ENCODE peak calls at places on chromosomes 12 and 14, in five cellular contexts. O, G, N, K and A are unnamed samples. For H3K4me1, the result is how much of the 10 kb centered on the place peaks cover.

GRCh38 chr14:32300146-32300545 is 29.0 kb upstream of the AKAP6 start:
- DNase-seq in O (no peak), G (no peak), N (no peak), K (no peak), A (no peak)

GRCh38 chr14:89750206-89750867 is 204.2 kb downstream of the EFCAB11 start:
- DNase-seq in O (no peak), G (no peak), N (no peak), K (peak), A (no peak)

GRCh38 chr12:94032368-94032767 is 116.0 kb upstream of the PLXNC1 start:
- DNase-seq in O (no peak), G (no peak), N (no peak), K (no peak), A (no peak)

GRCh38 chr12:39958377-39958776 is 147.5 kb downstream of the SLC2A13 start:
- DNase-seq in O (no peak), G (no peak), N (peak), K (no peak), A (peak)

GRCh38 chr14:54001189-54001878 is 44.7 kb upstream of the BMP4 start:
- DNase-seq in O (no peak), G (no peak), N (peak), K (no peak), A (peak)

GRCh38 chr12:132479291-132479690 is 10.7 kb upstream of the FBRSL1 start:
- DNase-seq in O (no peak), G (peak), N (no peak), K (no peak), A (no peak)

GRCh38 chr12:23921099-23921846 is 28.2 kb downstream of the SOX5 start:
- DNase-seq in O (no peak), G (no peak), N (no peak), K (no peak), A (no peak)

GRCh38 chr12:26741828-26742227 is 91.2 kb downstream of the ITPR2 start:
- DNase-seq in O (no peak), G (no peak), N (no peak), K (no peak), A (no peak)

GRCh38 chr14:65035049-65035448 is 48.4 kb downstream of the FNTB start:
- DNase-seq in O (peak), G (peak), N (no peak), K (no peak), A (no peak)

GRCh38 chr12:3559601-3560294 is 68.7 kb downstream of the PRMT8 start:
- DNase-seq in O (no peak), G (no peak), N (no peak), K (no peak), A (no peak)

GRCh38 chr12:27198036-27198435 is 46.0 kb upstream of the STK38L start:
- DNase-seq in O (no peak), G (peak), N (no peak), K (peak), A (no peak)

GRCh38 chr14:26104686-26105085 is 493.1 kb downstream of the NOVA1 start:
- DNase-seq in O (no peak), G (no peak), N (no peak), K (no peak), A (peak)

GRCh38 chr12:67991158-67991557 is 1.9 kb downstream of the IFNG-AS1 start:
- DNase-seq in O (no peak), G (no peak), N (no peak), K (no peak), A (no peak)

GRCh38 chr12:121472150-121472905 is 72.4 kb downstream of the RNF34 start:
- DNase-seq in O (no peak), G (no peak), N (no peak), K (no peak), A (no peak)

GRCh38 chr12:61821381-61821780 is 438.8 kb upstream of the USP15 start:
- DNase-seq in O (no peak), G (no peak), N (no peak), K (no peak), A (no peak)

GRCh38 chr14:71472281-71472960 is 459.8 kb upstream of the RGS6 start:
- DNase-seq in O (no peak), G (no peak), N (no peak), K (peak), A (no peak)

GRCh38 chr14:78399316-78399889 is 229.2 kb downstream of the NRXN3 start:
- DNase-seq in O (no peak), G (no peak), N (peak), K (peak), A (peak)

GRCh38 chr14:75011356-75012097 is 8.8 kb downstream of the EIF2B2 start:
- DNase-seq in O (no peak), G (no peak), N (no peak), K (peak), A (peak)

GRCh38 chr14:32648434-32648833 is 290.2 kb upstream of the NPAS3 start:
- DNase-seq in O (no peak), G (no peak), N (no peak), K (peak), A (peak)

GRCh38 chr12:18589316-18589715 is 148.5 kb downstream of the PLCZ1 start:
- DNase-seq in O (no peak), G (no peak), N (no peak), K (peak), A (no peak)

GRCh38 chr12:30450872-30451271 is 244.8 kb downstream of the IPO8 start:
- DNase-seq in O (no peak), G (no peak), N (peak), K (no peak), A (no peak)

GRCh38 chr12:94380507-94380906 is 79.2 kb downstream of the CEP83 start:
- DNase-seq in O (no peak), G (no peak), N (no peak), K (no peak), A (no peak)

GRCh38 chr14:103070263-103070885 is 13.0 kb upstream of the CDC42BPB start:
- DNase-seq in O (no peak), G (no peak), N (no peak), K (no peak), A (no peak)

GRCh38 chr12:50249464-50250229 is 33.7 kb downstream of the LIMA1 start:
- DNase-seq in O (no peak), G (no peak), N (peak), K (no peak), A (no peak)

GRCh38 chr14:100586153-100586519 is 1.1 kb downstream of the BEGAIN start:
- DNase-seq in O (no peak), G (peak), N (no peak), K (no peak), A (no peak)

GRCh38 chr12:96425973-96426372 is 25.7 kb upstream of the CDK17 start:
- DNase-seq in O (no peak), G (no peak), N (no peak), K (peak), A (peak)

GRCh38 chr14:51462182-51462581 is 189.5 kb upstream of the FRMD6 start:
- DNase-seq in O (no peak), G (no peak), N (no peak), K (no peak), A (no peak)

GRCh38 chr12:130017571-130018449 is 114.0 kb upstream of the TMEM132D start:
- DNase-seq in O (no peak), G (no peak), N (no peak), K (no peak), A (no peak)

GRCh38 chr12:48001426-48002178 is 2.7 kb downstream of the COL2A1 start:
- DNase-seq in O (no peak), G (peak), N (peak), K (peak), A (peak)

GRCh38 chr14:56905282-56905681 is 95.0 kb upstream of the OTX2 start:
- DNase-seq in O (no peak), G (no peak), N (peak), K (no peak), A (no peak)

GRCh38 chr14:99181246-99181645 is 90.8 kb downstream of the BCL11B start:
- DNase-seq in O (no peak), G (no peak), N (no peak), K (no peak), A (no peak)

GRCh38 chr12:89134213-89134770 is 218.0 kb downstream of the DUSP6 start:
- DNase-seq in O (no peak), G (no peak), N (peak), K (no peak), A (no peak)

GRCh38 chr12:13478650-13479181 is 282.2 kb downstream of the EMP1 start:
- DNase-seq in O (no peak), G (no peak), N (no peak), K (no peak), A (no peak)
- H3K4me3 ChIP-seq in O (no peak), G (no peak), N (no peak), K (no peak), A (no peak)

GRCh38 chr12:46559311-46559710 is 186.7 kb upstream of the SLC38A2 start:
- DNase-seq in O (no peak), G (no peak), N (no peak), K (peak), A (no peak)
- H3K4me1 ChIP-seq in O (under half), G (under half), N (under half), K (half or more), A (half or more)

GRCh38 chr12:80935076-80935475 is 2.7 kb downstream of the LIN7A start:
- DNase-seq in O (no peak), G (no peak), N (no peak), K (no peak), A (no peak)
- H3K4me3 ChIP-seq in O (no peak), G (no peak), N (no peak), K (no peak), A (no peak)

GRCh38 chr12:107607464-107608392 is 77.9 kb upstream of the PWP1 start:
- DNase-seq in O (peak), G (peak), N (peak), K (peak), A (peak)

GRCh38 chr12:107605293-107605692 is 80.3 kb upstream of the PWP1 start:
- DNase-seq in O (no peak), G (no peak), N (no peak), K (no peak), A (no peak)

GRCh38 chr12:107612508-107612907 is 73.1 kb upstream of the PWP1 start:
- DNase-seq in O (no peak), G (no peak), N (no peak), K (no peak), A (no peak)

DNA sequence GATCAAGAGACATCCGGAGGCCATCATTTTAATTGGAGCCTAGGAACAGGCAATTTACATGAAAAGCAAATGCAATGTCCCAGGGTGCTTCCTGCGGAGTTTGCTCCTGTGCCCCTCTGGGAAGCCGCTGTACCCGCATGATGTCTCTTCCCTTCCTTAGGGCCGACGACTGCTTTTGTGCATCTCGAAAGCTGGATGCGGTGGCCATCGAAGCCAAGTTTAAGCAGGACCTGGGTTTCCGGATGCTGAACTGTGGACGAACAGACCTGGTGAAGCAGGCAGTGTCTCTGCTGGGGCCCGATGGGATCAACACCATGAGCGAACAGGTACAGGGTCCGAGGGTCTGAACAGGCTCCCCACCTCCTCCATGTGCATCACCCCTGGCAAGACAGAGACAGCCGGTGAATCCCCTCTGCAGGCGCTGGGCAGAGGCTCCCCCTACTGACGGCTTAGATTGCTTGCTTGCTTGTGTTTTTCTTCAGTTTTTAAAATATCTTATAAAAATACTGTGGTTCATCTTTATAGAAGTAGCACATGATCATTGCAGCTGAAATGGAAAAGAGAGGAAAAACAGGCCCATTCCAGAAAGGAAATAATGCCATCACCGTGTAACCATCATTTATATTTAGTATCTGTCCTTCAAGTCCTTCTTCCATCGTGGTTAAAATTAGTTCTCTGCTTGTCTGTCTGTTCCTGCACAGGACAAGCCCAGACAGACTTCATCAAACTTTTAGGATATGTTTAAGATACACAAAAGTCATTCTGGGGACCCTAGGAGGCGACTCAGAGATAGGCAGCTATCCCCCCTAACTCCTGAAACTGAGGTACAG is 75.4 kb upstream of the PWP1 start:
- DNase-seq in O (no peak), G (peak), N (peak), K (peak), A (peak)
- H3K4me1 ChIP-seq in O (under half), G (under half), N (under half), K (under half), A (under half)

GRCh38 chr12:104668274-104668718 is 211.5 kb downstream of the CHST11 start:
- DNase-seq in O (no peak), G (peak), N (peak), K (no peak), A (no peak)

GRCh38 chr12:104670439-104671406 is 214.0 kb downstream of the CHST11 start:
- DNase-seq in O (peak), G (no peak), N (no peak), K (no peak), A (no peak)

GRCh38 chr12:104667139-104667538 is 210.4 kb downstream of the CHST11 start:
- DNase-seq in O (peak), G (no peak), N (no peak), K (peak), A (no peak)

GRCh38 chr12:104669851-104670337 is 213.1 kb downstream of the CHST11 start:
- DNase-seq in O (peak), G (peak), N (no peak), K (no peak), A (no peak)

GRCh38 chr12:104669057-104669770 is 212.5 kb downstream of the CHST11 start:
- DNase-seq in O (peak), G (peak), N (peak), K (peak), A (peak)
- H3K4me3 ChIP-seq in O (no peak), G (no peak), N (no peak), K (no peak), A (no peak)

GRCh38 chr14:25033358-25033757 is 16.6 kb downstream of the STXBP6 start:
- DNase-seq in O (no peak), G (no peak), N (no peak), K (no peak), A (no peak)

GRCh38 chr14:25034803-25035681 is 14.9 kb downstream of the STXBP6 start:
- DNase-seq in O (no peak), G (no peak), N (no peak), K (no peak), A (no peak)

GRCh38 chr14:25038044-25038668 is 11.8 kb downstream of the STXBP6 start:
- DNase-seq in O (no peak), G (no peak), N (no peak), K (no peak), A (no peak)

GRCh38 chr14:25039933-25040332 is 10.0 kb downstream of the STXBP6 start:
- DNase-seq in O (no peak), G (no peak), N (no peak), K (no peak), A (no peak)

DNA sequence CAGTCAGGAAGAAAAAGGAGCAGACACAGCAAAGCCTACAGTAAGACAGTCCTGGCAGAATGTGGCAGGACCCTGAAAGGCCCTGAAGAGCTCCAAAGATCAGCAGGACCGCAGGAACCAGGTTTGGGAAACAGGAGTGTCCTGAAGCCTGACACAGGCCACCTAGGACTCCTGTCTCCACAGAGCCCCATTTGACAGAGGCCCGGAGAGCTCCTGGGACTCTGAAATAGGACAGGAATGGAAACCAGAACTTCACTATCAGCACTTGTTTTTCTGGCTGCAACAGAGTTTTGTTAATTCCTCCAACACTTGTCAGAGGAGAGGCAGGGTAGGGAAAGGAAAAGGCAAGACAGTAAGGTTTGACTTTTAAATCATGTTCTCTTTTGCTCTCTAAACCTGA is 12.9 kb downstream of the STXBP6 start:
- DNase-seq in O (no peak), G (no peak), N (no peak), K (no peak), A (no peak)
- H3K4me1 ChIP-seq in O (under half), G (under half), N (under half), K (under half), A (under half)

DNA sequence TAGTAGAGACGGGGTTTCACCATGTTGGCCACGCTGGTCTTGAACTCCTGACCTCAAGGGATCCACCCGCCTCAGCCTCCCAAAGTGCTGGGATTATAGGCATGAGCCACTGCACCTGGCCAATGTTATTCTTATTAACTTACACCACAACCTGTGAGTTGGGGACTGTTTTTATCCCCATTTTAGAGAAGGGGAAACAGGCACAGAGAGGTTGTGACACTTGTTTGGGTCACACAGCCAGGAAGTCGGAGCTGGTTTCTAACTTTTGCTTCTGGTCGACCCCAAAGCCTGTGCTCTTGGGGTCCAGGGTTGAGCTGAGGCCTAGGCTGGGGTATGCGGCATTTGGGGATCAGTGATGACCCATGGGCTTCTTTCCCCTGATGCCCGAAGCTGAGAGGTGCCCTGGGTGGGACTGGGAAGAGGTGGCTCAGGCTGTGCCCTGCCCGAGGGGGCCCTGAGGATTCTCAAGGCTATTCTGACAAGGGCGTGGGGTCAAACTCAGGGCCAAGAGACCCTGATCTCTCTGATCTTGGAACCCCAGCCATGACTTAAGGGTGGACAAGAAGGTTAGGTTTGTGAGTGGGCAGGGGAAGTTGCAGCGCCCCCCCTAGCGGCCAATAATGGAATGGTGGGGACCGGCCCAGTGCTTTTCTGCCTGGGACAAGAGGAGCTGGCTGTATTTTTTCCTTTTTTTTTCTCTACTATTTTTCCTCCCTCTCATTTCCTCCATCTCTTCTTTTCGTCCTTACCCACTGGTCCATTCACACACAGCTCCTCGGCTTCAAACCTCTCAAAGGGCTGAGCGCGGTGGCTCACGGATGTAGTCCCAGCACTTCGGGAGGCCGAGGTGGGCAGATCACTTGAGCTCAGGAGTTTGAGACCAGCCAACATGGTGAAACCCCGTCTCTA is 3.0 kb downstream of the SDSL start:
- DNase-seq in O (peak), G (no peak), N (peak), K (peak), A (peak)
- H3K4me3 ChIP-seq in O (no peak), G (no peak), N (no peak), K (no peak), A (no peak)

GRCh38 chr12:29024117-29024516 is 125.0 kb upstream of the FAR2 start:
- DNase-seq in O (no peak), G (no peak), N (peak), K (peak), A (no peak)
- H3K4me1 ChIP-seq in O (under half), G (under half), N (under half), K (under half), A (under half)